ENCODE peak calls at places on chromosomes 6 and 20, in ten cellular contexts. E is cardiac fibroblast, D is endothelial cell of umbilical vein, I is dorsolateral prefrontal cortex, R is Calu3, F is fibroblast of pulmonary artery, J is mesothelial cell of epicardium, K is stomach, T is foreskin fibroblast, B is right lobe of liver. H is an unnamed sample.

GRCh38 chr6:139939189-139939979 is 564.9 kb upstream of the CITED2 start:
- DNase-seq in T (no peak), J (no peak), E (no peak), B (no peak), R (no peak), I (no peak), F (no peak), K (no peak), D (no peak), H (no peak)

GRCh38 chr6:144286503-144287393 is 1.6 kb downstream of the UTRN start:
- DNase-seq in J (peak), F (peak), B (peak), K (peak), R (peak), D (peak), I (peak), T (peak), E (peak), H (no peak)

GRCh38 chr20:21571841-21572690 is 58.2 kb upstream of the NKX2-2 start:
- DNase-seq in I (no peak), R (no peak), B (no peak), D (peak), J (peak), T (no peak), K (no peak), E (peak), F (peak), H (no peak)

GRCh38 chr20:44901972-44902371 is 7.9 kb upstream of the PABPC1L start:
- DNase-seq in D (no peak), E (peak), I (no peak), J (no peak), F (peak), R (no peak), K (no peak), B (no peak), T (peak), H (no peak)

GRCh38 chr6:112909781-112910180 is 562.7 kb downstream of the RFPL4B start:
- DNase-seq in T (no peak), K (no peak), I (no peak), E (peak), R (no peak), D (no peak), F (no peak), J (no peak), B (no peak), H (no peak)

GRCh38 chr20:32415494-32415893 is 57.4 kb downstream of the ASXL1 start:
- DNase-seq in J (no peak), T (no peak), R (no peak), I (no peak), F (no peak), D (no peak), K (no peak), B (no peak), E (no peak), H (no peak)

GRCh38 chr20:37154684-37155298 is 24.3 kb upstream of the RPN2 start:
- DNase-seq in I (no peak), B (no peak), T (no peak), E (no peak), R (no peak), F (no peak), J (no peak), K (no peak), D (no peak), H (no peak)

GRCh38 chr6:113644861-113645575 is 212.1 kb upstream of the MARCKS start:
- DNase-seq in E (peak), F (peak), R (no peak), T (peak), J (no peak), D (no peak), K (no peak), I (no peak), B (no peak), H (no peak)

GRCh38 chr6:34795836-34796425 is 4.0 kb downstream of the BLTP3A start:
- DNase-seq in F (peak), B (no peak), E (peak), D (peak), T (peak), I (no peak), K (no peak), J (no peak), R (no peak), H (no peak)

GRCh38 chr6:111711989-111712388 is 106.3 kb upstream of the TRAF3IP2 start:
- DNase-seq in J (no peak), F (no peak), K (no peak), E (no peak), B (no peak), I (no peak), T (no peak), D (no peak), R (no peak), H (no peak)

GRCh38 chr6:72446427-72446826 is 175.4 kb upstream of the KCNQ5 start:
- DNase-seq in F (peak), I (no peak), B (no peak), D (no peak), J (no peak), T (no peak), E (peak), R (no peak), K (no peak), H (no peak)

GRCh38 chr6:28981833-28982475 is 23.2 kb downstream of the ZNF311 start:
- DNase-seq in I (peak), E (peak), B (peak), J (peak), K (peak), T (peak), D (peak), F (peak), R (peak), H (no peak)

GRCh38 chr6:46221221-46221793 is 50.5 kb upstream of the ENPP5 start:
- DNase-seq in J (no peak), F (peak), I (no peak), B (no peak), K (no peak), E (peak), D (peak), T (no peak), R (peak), H (no peak)

GRCh38 chr20:18738055-18738454 is 75.5 kb upstream of the SCP2D1 start:
- DNase-seq in T (peak), I (no peak), K (no peak), D (no peak), R (peak), J (no peak), B (no peak), E (peak), F (peak), H (no peak)

GRCh38 chr6:47134476-47135189 is 92.5 kb upstream of the ADGRF1 start:
- DNase-seq in D (peak), T (peak), J (no peak), I (no peak), E (peak), F (peak), B (no peak), R (peak), K (no peak), H (no peak)

GRCh38 chr20:55586626-55587025 is 418.7 kb downstream of the CBLN4 start:
- DNase-seq in I (no peak), F (no peak), J (no peak), R (no peak), E (no peak), D (no peak), B (no peak), K (no peak), T (no peak), H (no peak)

GRCh38 chr6:134282816-134283215 is 35.1 kb downstream of the SGK1 start:
- DNase-seq in B (no peak), D (no peak), I (no peak), T (no peak), F (no peak), E (peak), J (no peak), R (no peak), K (no peak), H (no peak)

GRCh38 chr6:168155821-168156741 is 77.1 kb upstream of the FRMD1 start:
- DNase-seq in F (no peak), I (no peak), E (no peak), B (no peak), K (no peak), T (no peak), J (peak), R (no peak), D (no peak), H (no peak)

GRCh38 chr6:113381957-113382356 is 475.2 kb upstream of the MARCKS start:
- DNase-seq in K (peak), I (no peak), J (no peak), E (peak), D (peak), F (peak), T (peak), R (peak), B (no peak), H (no peak)

GRCh38 chr6:137956098-137956488 is 89.0 kb downstream of the TNFAIP3 start:
- DNase-seq in E (no peak), J (no peak), D (no peak), T (no peak), R (no peak), I (no peak), B (no peak), F (no peak), K (no peak), H (no peak)

GRCh38 chr6:158642805-158643489 is 1.6 kb downstream of the DYNLT1 start:
- DNase-seq in B (peak), I (no peak), T (no peak), K (peak), D (peak), J (no peak), R (no peak), F (peak), E (peak), H (no peak)

GRCh38 chr20:8094415-8094818 is 37.6 kb upstream of the PLCB1 start:
- DNase-seq in E (peak), D (peak), T (peak), F (peak), I (peak), J (no peak), B (peak), K (peak), R (peak), H (no peak)

GRCh38 chr6:99609839-99610489 is 3.3 kb downstream of the PRDM13 start:
- DNase-seq in D (no peak), F (no peak), B (no peak), T (no peak), I (no peak), K (no peak), E (no peak), R (no peak), J (no peak), H (no peak)

GRCh38 chr6:56420296-56420695 is 172.9 kb upstream of the COL21A1 start:
- DNase-seq in D (no peak), J (no peak), R (no peak), E (peak), T (no peak), B (no peak), K (no peak), I (no peak), F (no peak), H (no peak)

GRCh38 chr6:2818593-2818992 is 23.1 kb downstream of the SERPINB1 start:
- DNase-seq in K (no peak), E (peak), B (no peak), J (no peak), I (no peak), T (no peak), F (peak), D (peak), R (no peak), H (no peak)

GRCh38 chr6:22026160-22026678 is 270.6 kb downstream of the PRL start:
- DNase-seq in E (no peak), B (no peak), R (no peak), T (no peak), D (no peak), K (no peak), F (no peak), J (no peak), I (no peak), H (no peak)

GRCh38 chr20:50014570-50015562 is 32.1 kb downstream of the SNAI1 start:
- DNase-seq in D (no peak), R (no peak), E (no peak), T (no peak), B (no peak), K (no peak), F (no peak), J (no peak), I (no peak), H (no peak)

GRCh38 chr20:32582659-32583580 is 2.2 kb downstream of the NOL4L start:
- DNase-seq in J (peak), B (no peak), T (no peak), R (no peak), D (no peak), I (no peak), K (no peak), E (no peak), F (no peak), H (peak)

GRCh38 chr20:48478806-48479550 is 348.8 kb downstream of the PREX1 start:
- DNase-seq in I (no peak), J (no peak), B (no peak), D (no peak), R (no peak), E (no peak), T (no peak), F (no peak), K (no peak), H (no peak)

GRCh38 chr6:47169785-47170685 is 127.9 kb upstream of the ADGRF1 start:
- DNase-seq in T (peak), R (no peak), B (no peak), K (no peak), E (peak), F (peak), I (no peak), J (no peak), D (no peak), H (no peak)

GRCh38 chr20:50460608-50461268 is 49.4 kb upstream of the PTPN1 start:
- DNase-seq in I (peak), T (peak), B (peak), D (peak), J (peak), K (peak), E (peak), F (peak), R (peak), H (no peak)

GRCh38 chr6:150269857-150270223 is 99.0 kb upstream of the IYD start:
- DNase-seq in E (peak), F (peak), I (no peak), J (no peak), K (no peak), R (peak), D (no peak), B (no peak), T (no peak), H (no peak)

GRCh38 chr20:32457476-32457986 is 99.4 kb downstream of the ASXL1 start:
- DNase-seq in K (peak), D (peak), I (peak), R (no peak), B (no peak), J (peak), F (peak), E (peak), T (peak), H (no peak)

GRCh38 chr20:32823078-32823477 is 3.3 kb downstream of the MAPRE1 start:
- DNase-seq in K (no peak), D (no peak), B (no peak), R (peak), J (no peak), E (peak), T (peak), I (no peak), F (peak), H (no peak)

GRCh38 chr20:6299451-6299850 is 176.6 kb upstream of the FERMT1 start:
- DNase-seq in B (no peak), T (no peak), K (no peak), E (no peak), I (no peak), J (no peak), F (no peak), R (no peak), D (no peak), H (no peak)

GRCh38 chr6:30819287-30819917 is 64.9 kb upstream of the DDR1 start:
- DNase-seq in T (peak), K (no peak), D (peak), I (no peak), J (no peak), B (no peak), F (no peak), E (peak), R (no peak), H (no peak)

GRCh38 chr6:7171119-7171518 is 63.4 kb downstream of the RREB1 start:
- DNase-seq in D (no peak), B (peak), T (no peak), I (no peak), K (peak), R (no peak), J (no peak), E (no peak), F (no peak), H (no peak)

DNA sequence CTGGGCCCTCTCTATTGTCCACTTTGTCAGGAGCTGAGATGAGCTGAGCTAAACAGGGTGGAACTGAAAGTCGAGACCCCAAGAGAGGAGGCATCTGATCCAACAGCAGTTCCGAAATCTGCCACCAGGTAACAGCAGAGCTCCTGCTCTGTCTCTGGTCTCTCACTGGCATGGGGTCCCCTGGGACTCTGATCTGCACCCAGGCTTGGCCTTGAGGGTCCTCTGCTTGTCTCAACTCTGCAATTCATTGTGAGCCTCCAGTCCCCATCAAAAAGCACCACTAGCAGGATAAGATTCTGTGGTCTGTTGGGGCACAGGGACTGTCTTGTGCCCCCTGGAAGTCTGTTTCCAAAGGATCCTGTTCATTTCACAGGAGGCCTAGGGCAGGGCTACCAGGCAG is 62.5 kb upstream of the TOP1 start:
- DNase-seq in R (no peak), I (no peak), T (no peak), K (peak), F (no peak), B (no peak), D (no peak), E (peak), J (no peak), H (no peak)
- TF ChIP-seq CTCF in R (peak), I (no peak), T (peak), K (no peak), F (peak), B (no peak), D (peak), E (peak), J (peak), H (peak)

GRCh38 chr6:41093729-41094128 is 21.0 kb downstream of the NFYA start:
- DNase-seq in B (no peak), I (no peak), F (peak), E (peak), D (no peak), T (peak), R (no peak), K (no peak), J (no peak), H (no peak)

GRCh38 chr6:41097467-41098090 is 24.8 kb downstream of the NFYA start:
- DNase-seq in I (no peak), B (no peak), R (no peak), D (peak), E (peak), F (peak), K (no peak), J (no peak), T (peak), H (no peak)

GRCh38 chr6:41088451-41088850 is 15.7 kb downstream of the NFYA start:
- DNase-seq in J (no peak), B (no peak), R (no peak), I (no peak), K (no peak), E (no peak), T (no peak), D (no peak), F (no peak), H (no peak)

GRCh38 chr6:41090841-41091761 is 18.3 kb downstream of the NFYA start:
- DNase-seq in T (no peak), I (no peak), D (no peak), K (no peak), B (peak), E (no peak), J (no peak), F (no peak), R (no peak), H (no peak)

DNA sequence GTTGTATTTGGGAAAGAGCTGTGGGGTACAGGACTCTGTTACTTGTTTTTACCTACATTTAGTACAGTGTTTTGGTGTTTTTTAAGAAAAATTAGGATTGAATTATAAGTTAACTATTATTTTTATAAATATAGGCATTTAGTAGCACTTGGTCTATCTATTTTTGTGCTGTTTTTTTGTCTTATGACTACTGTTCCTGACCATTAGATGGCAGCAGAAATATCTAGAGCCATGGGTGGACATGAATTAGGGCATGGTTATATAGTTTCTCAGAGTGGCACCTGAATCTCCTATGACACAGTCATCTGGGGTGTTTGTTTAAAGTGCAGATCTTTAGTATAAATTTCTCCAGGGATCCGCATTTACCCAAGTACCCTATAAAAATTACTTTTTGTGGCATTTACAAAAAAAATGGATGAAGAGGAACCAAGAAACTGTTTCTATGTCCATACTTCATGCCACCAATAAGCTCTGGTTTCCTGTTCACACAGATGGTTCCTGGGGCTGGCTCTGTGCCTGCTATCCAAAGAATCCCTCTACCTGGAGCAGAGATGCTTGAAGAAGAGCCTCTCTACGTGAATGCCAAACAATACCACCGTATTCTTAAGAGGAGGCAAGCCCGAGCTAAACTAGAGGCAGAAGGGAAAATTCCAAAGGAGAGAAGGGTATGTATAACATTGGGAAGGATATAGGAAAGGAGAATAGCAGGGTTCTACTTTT is 19.8 kb downstream of the NFYA start:
- DNase-seq in I (no peak), D (peak), J (no peak), T (no peak), B (no peak), E (peak), R (no peak), F (peak), K (no peak), H (no peak)
- TF ChIP-seq CTCF in I (no peak), D (peak), J (peak), T (peak), B (peak), E (peak), R (peak), F (peak), K (no peak), H (peak)

GRCh38 chr6:160679402-160679769 is 15.3 kb upstream of the LPA start:
- DNase-seq in D (no peak), B (peak), F (no peak), E (no peak), T (no peak), K (no peak), R (no peak), I (no peak), J (peak), H (no peak)
- TF ChIP-seq CTCF in D (no peak), B (peak), F (no peak), E (no peak), T (no peak), K (no peak), R (no peak), I (no peak), J (peak), H (peak)

GRCh38 chr6:83417880-83418663 is 12.8 kb downstream of the ME1 start:
- DNase-seq in K (no peak), J (no peak), B (no peak), T (peak), F (peak), R (peak), E (peak), D (peak), I (no peak), H (no peak)
- TF ChIP-seq CTCF in K (no peak), J (peak), B (peak), T (peak), F (peak), R (peak), E (peak), D (peak), I (peak), H (peak)

GRCh38 chr20:34955232-34956040 is at the start of the genes GSS and MYH7B:
- DNase-seq in K (peak), D (peak), R (peak), I (peak), F (peak), B (peak), J (peak), E (peak), T (peak), H (peak)
- TF ChIP-seq CTCF in K (no peak), D (peak), R (no peak), I (peak), F (peak), B (peak), J (peak), E (peak), T (peak), H (peak)

DNA sequence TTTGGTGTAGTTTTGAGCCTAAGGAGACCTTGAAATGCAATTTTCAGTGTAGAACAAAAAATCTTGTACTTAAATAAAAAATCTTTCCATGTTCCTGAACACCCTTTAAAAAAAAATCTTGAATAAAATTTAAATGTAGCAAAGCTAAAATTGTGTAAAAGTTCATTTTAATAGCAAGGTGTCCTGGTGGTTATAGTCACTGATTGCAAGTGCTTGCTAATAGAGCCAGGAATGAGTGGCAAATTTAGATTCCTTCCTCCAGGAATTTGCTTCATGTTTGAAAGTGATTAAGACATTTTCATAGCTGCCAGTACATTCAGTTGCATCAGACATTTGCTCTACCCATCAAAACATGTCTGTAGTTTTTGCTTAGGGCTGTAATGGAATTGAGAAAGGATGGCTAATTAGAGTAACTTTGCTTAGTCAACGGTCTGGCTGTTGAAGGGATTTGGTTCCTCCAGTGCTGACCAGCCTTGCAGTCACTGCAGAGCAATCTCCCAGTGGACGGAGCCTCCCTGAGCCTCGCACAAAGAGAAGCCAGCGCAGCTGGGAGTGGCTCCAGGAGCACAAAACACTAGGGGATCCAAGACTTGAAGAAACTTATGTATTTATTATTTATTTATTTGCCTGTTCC is 36.5 kb downstream of the AKAP12 start:
- DNase-seq in I (no peak), B (no peak), F (peak), T (peak), D (no peak), R (no peak), E (peak), J (no peak), K (no peak), H (no peak)
- TF ChIP-seq CTCF in I (no peak), B (no peak), F (no peak), T (peak), D (no peak), R (no peak), E (no peak), J (no peak), K (no peak), H (peak)

H was measured in chondrocyte.